ENCODE peak calls at places on chromosomes 7 and 10, in six cellular contexts. X is transverse colon, W is psoas muscle, K is brain microvascular endothelial cell, H is upper lobe of right lung, A is thoracic aorta. Q is an unnamed sample.

GRCh38 chr10:52883996-52884871 is 111.7 kb upstream of the MBL2 start:
- DNase-seq in X (no peak), K (peak; percentile 71), W (no peak), H (no peak), A (no peak), Q (peak; percentile 23)

GRCh38 chr7:118907911-118908527 is 683.5 kb downstream of the ANKRD7 start:
- DNase-seq in K (no peak), W (no peak), X (no peak), A (no peak), H (no peak), Q (no peak)

GRCh38 chr7:2101630-2102374 is 130.9 kb downstream of the MAD1L1 start:
- DNase-seq in A (no peak), H (no peak), W (no peak), K (no peak), X (no peak), Q (no peak)

GRCh38 chr10:24428410-24428782 is 219.5 kb downstream of the KIAA1217 start:
- DNase-seq in X (no peak), K (peak; percentile 80), H (no peak), W (no peak), A (no peak), Q (no peak)

GRCh38 chr7:8700076-8700624 is 266.7 kb downstream of the NXPH1 start:
- DNase-seq in A (no peak), W (no peak), H (no peak), X (no peak), K (no peak), Q (no peak)

GRCh38 chr10:58394471-58394870 is 9.3 kb downstream of the TFAM start:
- DNase-seq in A (no peak), H (no peak), X (no peak), W (no peak), K (no peak), Q (no peak)

GRCh38 chr10:8615118-8615517 is 560.6 kb downstream of the GATA3 start:
- DNase-seq in W (no peak), H (no peak), X (no peak), K (no peak), A (no peak), Q (no peak)

GRCh38 chr7:8590791-8591190 is 157.4 kb downstream of the NXPH1 start:
- DNase-seq in K (no peak), H (no peak), W (no peak), X (no peak), A (no peak), Q (no peak)

GRCh38 chr10:78602201-78602917 is 466.4 kb upstream of the ZMIZ1 start:
- DNase-seq in H (no peak), A (no peak), W (no peak), K (no peak), X (no peak), Q (no peak)

GRCh38 chr10:1274746-1275544 is 218.8 kb downstream of the WDR37 start:
- DNase-seq in K (no peak), H (no peak), X (no peak), A (no peak), W (no peak), Q (no peak)

GRCh38 chr10:124125305-124126116 is 32.1 kb upstream of the CHST15 start:
- DNase-seq in K (no peak), A (no peak), H (no peak), X (no peak), W (no peak), Q (no peak)

GRCh38 chr10:931326-932318 is at the start of gene LARP4B:
- DNase-seq in A (peak; percentile 76), K (peak; percentile 93), H (peak; percentile 99), X (peak; percentile 97), W (peak; percentile 98), Q (peak; percentile 87)

GRCh38 chr10:129031233-129032150 is 435.5 kb upstream of the MGMT start:
- DNase-seq in H (no peak), X (peak; percentile 43), W (peak; percentile 60), A (no peak), K (peak; percentile 33), Q (peak; percentile 58)

GRCh38 chr10:2929859-2930258 is 137.5 kb upstream of the PFKP start:
- DNase-seq in H (no peak), X (no peak), K (no peak), A (no peak), W (no peak), Q (no peak)

GRCh38 chr10:96395931-96396877 is 37.4 kb upstream of the OPALIN start:
- DNase-seq in A (no peak), K (peak; percentile 63), W (peak; percentile 56), X (peak; percentile 68), H (peak; percentile 77), Q (peak; percentile 72)

GRCh38 chr10:112208981-112209380 is 25.4 kb upstream of the GPAM start:
- DNase-seq in W (no peak), X (no peak), H (no peak), A (no peak), K (no peak), Q (no peak)

GRCh38 chr7:23960361-23960760 is 250.3 kb downstream of the STK31 start:
- DNase-seq in H (no peak), X (no peak), K (no peak), W (no peak), A (no peak), Q (no peak)

GRCh38 chr10:72261323-72262018 is 12.3 kb upstream of the DDIT4 start:
- DNase-seq in K (no peak), A (no peak), X (peak; percentile 35), H (no peak), W (no peak), Q (no peak)

GRCh38 chr10:488933-489215 is 200.6 kb downstream of the DIP2C start:
- DNase-seq in W (no peak), H (peak; percentile 33), X (no peak), K (no peak), A (no peak), Q (no peak)

GRCh38 chr7:108525327-108525984 is 479 bp downstream of the PNPLA8 start:
- DNase-seq in X (no peak), A (no peak), K (peak; percentile 57), W (peak; percentile 84), H (no peak), Q (peak; percentile 81)

GRCh38 chr7:24756989-24757798 is at the start of gene GSDME:
- DNase-seq in W (peak; percentile 77), H (peak; percentile 81), X (peak; percentile 38), A (no peak), K (peak; percentile 12), Q (peak; percentile 56)

GRCh38 chr10:78914502-78915330 is 154.1 kb upstream of the ZMIZ1 start:
- DNase-seq in H (peak; percentile 46), W (no peak), A (no peak), X (peak; percentile 38), K (no peak), Q (no peak)

GRCh38 chr7:142808802-142809583 is 38.2 kb downstream of the PRSS2 start:
- DNase-seq in W (no peak), A (no peak), X (peak; percentile 77), H (no peak), K (peak; percentile 90), Q (no peak)

GRCh38 chr10:10869592-10869991 is 148.1 kb upstream of the CELF2 start:
- DNase-seq in X (no peak), K (peak; percentile 80), W (no peak), A (no peak), H (no peak), Q (no peak)

GRCh38 chr7:120055300-120055699 is 217.7 kb upstream of the KCND2 start:
- DNase-seq in A (no peak), K (peak; percentile 85), X (no peak), H (no peak), W (no peak), Q (no peak)

DNA sequence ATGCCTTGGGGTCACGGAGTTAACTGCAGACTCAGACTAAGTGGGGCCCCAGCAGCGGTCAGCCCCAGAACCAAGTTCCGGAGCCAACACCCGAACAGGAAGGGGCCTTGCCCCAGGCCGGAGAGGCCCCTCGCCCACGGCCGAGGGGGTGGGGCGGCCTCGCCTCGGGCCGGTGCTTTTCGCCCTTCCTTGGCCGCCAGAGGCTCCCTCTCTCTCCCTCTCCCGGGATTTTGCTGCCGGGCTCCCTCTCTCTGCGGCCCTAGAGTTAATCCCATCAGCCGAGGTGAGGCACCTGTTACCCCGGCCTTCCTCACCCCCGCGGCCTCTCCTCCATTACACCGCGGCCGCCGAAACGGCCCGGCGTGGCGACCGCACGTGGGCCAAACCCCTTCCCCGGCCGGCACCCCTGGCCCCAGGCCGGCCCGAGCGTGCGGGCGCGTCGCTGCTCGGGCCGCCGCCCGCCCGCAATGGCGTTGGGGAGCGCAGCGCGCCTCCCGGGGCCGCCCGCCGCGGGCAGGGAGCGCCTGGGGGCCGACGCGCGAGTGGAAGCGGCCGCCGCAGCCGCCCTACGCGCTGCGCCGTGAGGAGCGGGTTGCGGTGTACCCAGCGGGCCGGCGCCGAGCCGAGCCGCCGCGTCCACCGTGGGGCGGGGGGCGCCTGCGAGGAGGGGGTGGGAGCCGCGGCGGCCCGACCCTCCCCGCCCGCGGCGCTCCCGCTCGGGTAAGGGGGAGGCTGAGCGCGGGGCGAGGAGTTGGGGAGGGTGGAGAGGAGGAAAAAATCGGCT is at the start of gene PPP1R9A:
- DNase-seq in X (peak; percentile 61), H (peak; percentile 81), K (no peak), A (no peak), W (peak; percentile 40), Q (peak; percentile 87)
- TF ChIP-seq CTCF in X (peak; percentile 36), H (peak; percentile 25), K (peak; percentile 56), A (no peak), W (peak; percentile 37), Q (peak; percentile 60)

GRCh38 chr10:70167246-70167645 is 3.1 kb downstream of the SAR1A start:
- DNase-seq in K (no peak), X (no peak), H (no peak), A (no peak), W (no peak), Q (no peak)
- H3K4me3 ChIP-seq in K (no peak overlapping the region), X (no peak overlapping the region), H (no peak overlapping the region), A (no peak overlapping the region), W (no peak overlapping the region), Q (no peak overlapping the region)

GRCh38 chr10:86044029-86044428 is 322.6 kb downstream of the GRID1 start:
- DNase-seq in W (no peak), K (no peak), A (no peak), H (no peak), X (no peak), Q (no peak)
- H3K27ac ChIP-seq in W (no peak overlapping the region), K (no peak overlapping the region), A (no peak overlapping the region), H (no peak overlapping the region), X (no peak overlapping the region), Q (no peak overlapping the region)

DNA sequence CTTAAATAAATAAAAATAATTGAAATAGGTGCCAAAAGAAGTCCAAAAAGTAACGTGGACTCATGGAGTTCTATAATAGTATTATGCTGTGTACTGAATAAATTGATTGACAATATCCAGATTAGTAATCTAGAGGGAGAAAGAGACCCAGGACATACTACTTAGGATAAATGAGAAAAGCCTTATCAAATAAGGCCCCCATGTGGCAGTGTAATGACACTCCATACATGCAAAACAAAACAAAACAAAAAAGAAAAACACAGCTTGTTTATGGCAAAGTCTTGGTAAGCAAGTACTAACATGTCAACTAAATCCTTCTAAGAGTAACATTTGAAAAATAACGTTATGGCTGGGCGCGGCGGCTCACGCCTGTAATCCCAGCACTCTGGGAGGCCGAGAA is 3.6 kb upstream of the RUNDC3B start:
- DNase-seq in K (no peak), H (no peak), A (no peak), X (no peak), W (no peak), Q (no peak)
- TF ChIP-seq CTCF in K (no peak), H (no peak), A (no peak), X (peak; percentile 20), W (no peak), Q (peak; percentile 3)

GRCh38 chr7:132575336-132575986 is 809 bp downstream of the PLXNA4 start:
- DNase-seq in H (no peak), A (no peak), X (peak; percentile 25), W (peak; percentile 43), K (peak; percentile 23), Q (peak; percentile 83)
- H3K4me3 ChIP-seq in H (peak overlapping the region; percentile 51), A (peak overlapping the region; percentile 81), X (no peak overlapping the region), W (peak overlapping the region; percentile 70), K (peak overlapping the region; percentile 51), Q (peak overlapping the region; percentile 59)

Q was measured in WERI-Rb-1.